ENCODE peak calls at places on chromosomes 6 and 20, in five cellular contexts. One of them, this sample, is unnamed.

GRCh38 chr6:147207351-147207750 is 3.1 kb downstream of the STXBP5 start:
- DNase-seq in K562: peak; percentile 69
- DNase-seq in WTC11: no peak
- DNase-seq in A549: no peak
- DNase-seq in HepG2: no peak
- DNase-seq in this sample: no peak

GRCh38 chr20:14055127-14055742 is 59.9 kb downstream of the MACROD2 start:
- DNase-seq in K562: peak; percentile 59
- DNase-seq in WTC11: no peak
- DNase-seq in A549: peak; percentile 20
- DNase-seq in HepG2: peak; percentile 77
- DNase-seq in this sample: no peak

GRCh38 chr20:62899633-62900051 is 26.7 kb downstream of the DIDO1 start:
- DNase-seq in K562: no peak
- DNase-seq in WTC11: no peak
- DNase-seq in A549: no peak
- DNase-seq in HepG2: peak; percentile 66
- DNase-seq in this sample: no peak

GRCh38 chr6:161271343-161272019 is 2.4 kb downstream of the AGPAT4 start:
- DNase-seq in K562: peak; percentile 40
- DNase-seq in WTC11: no peak
- DNase-seq in A549: no peak
- DNase-seq in HepG2: no peak
- DNase-seq in this sample: no peak

GRCh38 chr6:20416567-20417345 is 15.1 kb downstream of the E2F3 start:
- DNase-seq in K562: peak; percentile 57
- DNase-seq in WTC11: no peak
- DNase-seq in A549: no peak
- DNase-seq in HepG2: no peak
- DNase-seq in this sample: no peak

GRCh38 chr6:109678240-109678639 is 12.8 kb downstream of the AK9 start:
- DNase-seq in K562: no peak
- DNase-seq in WTC11: no peak
- DNase-seq in A549: no peak
- DNase-seq in HepG2: no peak
- DNase-seq in this sample: no peak

GRCh38 chr6:78594667-78595051 is 272.7 kb upstream of the IRAK1BP1 start:
- DNase-seq in K562: no peak
- DNase-seq in WTC11: no peak
- DNase-seq in A549: no peak
- DNase-seq in HepG2: no peak
- DNase-seq in this sample: no peak

GRCh38 chr20:61451953-61452352 is 199.9 kb downstream of the CDH4 start:
- DNase-seq in K562: no peak
- DNase-seq in WTC11: no peak
- DNase-seq in A549: no peak
- DNase-seq in HepG2: no peak
- DNase-seq in this sample: no peak

GRCh38 chr6:104229057-104229456 is 630.7 kb downstream of the HACE1 start:
- DNase-seq in K562: no peak
- DNase-seq in WTC11: no peak
- DNase-seq in A549: no peak
- DNase-seq in HepG2: no peak
- DNase-seq in this sample: no peak

GRCh38 chr20:45592574-45593189 is 13.6 kb upstream of the WFDC8 start:
- DNase-seq in K562: peak; percentile 71
- DNase-seq in WTC11: no peak
- DNase-seq in A549: peak; percentile 25
- DNase-seq in HepG2: peak; percentile 88
- DNase-seq in this sample: no peak

GRCh38 chr6:121592955-121593665 is 157.7 kb downstream of the GJA1 start:
- DNase-seq in K562: no peak
- DNase-seq in WTC11: no peak
- DNase-seq in A549: no peak
- DNase-seq in HepG2: no peak
- DNase-seq in this sample: no peak

GRCh38 chr20:61964675-61965605 is 100.7 kb downstream of the TAF4 start:
- DNase-seq in K562: no peak
- DNase-seq in WTC11: no peak
- DNase-seq in A549: no peak
- DNase-seq in HepG2: no peak
- DNase-seq in this sample: no peak

GRCh38 chr6:57116776-57117175 is 26.8 kb downstream of the ZNF451 start:
- DNase-seq in K562: peak; percentile 32
- DNase-seq in WTC11: no peak
- DNase-seq in A549: no peak
- DNase-seq in HepG2: no peak
- DNase-seq in this sample: no peak

GRCh38 chr20:12722096-12722495 is 286.7 kb upstream of the SPTLC3 start:
- DNase-seq in K562: no peak
- DNase-seq in WTC11: no peak
- DNase-seq in A549: no peak
- DNase-seq in HepG2: no peak
- DNase-seq in this sample: no peak

GRCh38 chr20:1929460-1929859 is 34.3 kb downstream of the SIRPA start:
- DNase-seq in K562: no peak
- DNase-seq in WTC11: no peak
- DNase-seq in A549: no peak
- DNase-seq in HepG2: no peak
- DNase-seq in this sample: no peak

GRCh38 chr6:89035252-89036106 is 45.1 kb upstream of the PNRC1 start:
- DNase-seq in K562: peak; percentile 70
- DNase-seq in WTC11: no peak
- DNase-seq in A549: peak; percentile 51
- DNase-seq in HepG2: peak; percentile 73
- DNase-seq in this sample: no peak

GRCh38 chr20:17806739-17807441 is 107.1 kb downstream of the BANF2 start:
- DNase-seq in K562: peak; percentile 20
- DNase-seq in WTC11: peak; percentile 62
- DNase-seq in A549: no peak
- DNase-seq in HepG2: no peak
- DNase-seq in this sample: no peak

GRCh38 chr6:53793318-53793975 is 1.4 kb upstream of the LRRC1 start:
- DNase-seq in K562: no peak
- DNase-seq in WTC11: peak; percentile 38
- DNase-seq in A549: peak; percentile 53
- DNase-seq in HepG2: peak; percentile 96
- DNase-seq in this sample: no peak

GRCh38 chr6:70998148-70998547 is 41.3 kb upstream of the B3GAT2 start:
- DNase-seq in K562: no peak
- DNase-seq in WTC11: no peak
- DNase-seq in A549: no peak
- DNase-seq in HepG2: no peak
- DNase-seq in this sample: no peak

GRCh38 chr6:35050291-35050987 is 90.7 kb downstream of the TCP11 start:
- DNase-seq in K562: no peak
- DNase-seq in WTC11: no peak
- DNase-seq in A549: no peak
- DNase-seq in HepG2: no peak
- DNase-seq in this sample: no peak

GRCh38 chr20:54345301-54345724 is 130.1 kb upstream of the DOK5 start:
- DNase-seq in K562: no peak
- DNase-seq in WTC11: no peak
- DNase-seq in A549: peak; percentile 24
- DNase-seq in HepG2: no peak
- DNase-seq in this sample: peak; percentile 33

GRCh38 chr20:17673082-17673481 is 9.0 kb downstream of the RRBP1 start:
- DNase-seq in K562: no peak
- DNase-seq in WTC11: no peak
- DNase-seq in A549: no peak
- DNase-seq in HepG2: no peak
- DNase-seq in this sample: no peak

GRCh38 chr6:154086510-154086909 is 47.5 kb downstream of the OPRM1 start:
- DNase-seq in K562: no peak
- DNase-seq in WTC11: no peak
- DNase-seq in A549: no peak
- DNase-seq in HepG2: no peak
- DNase-seq in this sample: no peak

GRCh38 chr20:48703107-48703506 is 124.7 kb downstream of the PREX1 start:
- DNase-seq in K562: no peak
- DNase-seq in WTC11: no peak
- DNase-seq in A549: no peak
- DNase-seq in HepG2: no peak
- DNase-seq in this sample: no peak

GRCh38 chr20:2755451-2756055 is 44.9 kb downstream of the CPXM1 start:
- DNase-seq in K562: no peak
- DNase-seq in WTC11: no peak
- DNase-seq in A549: no peak
- DNase-seq in HepG2: no peak
- DNase-seq in this sample: no peak

GRCh38 chr20:15919118-15919517 is 654.1 kb downstream of the KIF16B start:
- DNase-seq in K562: no peak
- DNase-seq in WTC11: no peak
- DNase-seq in A549: no peak
- DNase-seq in HepG2: no peak
- DNase-seq in this sample: no peak

GRCh38 chr20:58640446-58640845 is 10.6 kb upstream of the STX16 start:
- DNase-seq in K562: peak; percentile 52
- DNase-seq in WTC11: no peak
- DNase-seq in A549: no peak
- DNase-seq in HepG2: no peak
- DNase-seq in this sample: no peak

GRCh38 chr6:87747646-87748045 is 45.6 kb upstream of the AKIRIN2 start:
- DNase-seq in K562: no peak
- DNase-seq in WTC11: no peak
- DNase-seq in A549: no peak
- DNase-seq in HepG2: no peak
- DNase-seq in this sample: no peak
- TF ChIP-seq ESRRA in K562: no peak
- TF ChIP-seq ESRRA in WTC11: no peak
- TF ChIP-seq ESRRA in A549: no peak
- TF ChIP-seq ESRRA in HepG2: no peak
- TF ChIP-seq ESRRA in this sample: no peak

GRCh38 chr6:32194388-32194787 is 1.9 kb upstream of the GPSM3 start:
- DNase-seq in K562: peak; percentile 18
- DNase-seq in WTC11: no peak
- DNase-seq in A549: no peak
- DNase-seq in HepG2: no peak
- DNase-seq in this sample: no peak

GRCh38 chr6:32191696-32192607 is 491 bp downstream of the GPSM3 start:
- DNase-seq in K562: no peak
- DNase-seq in WTC11: no peak
- DNase-seq in A549: no peak
- DNase-seq in HepG2: no peak
- DNase-seq in this sample: no peak

GRCh38 chr6:32190946-32191677 is 1.1 kb upstream of the PBX2 start:
- DNase-seq in K562: peak; percentile 28
- DNase-seq in WTC11: no peak
- DNase-seq in A549: no peak
- DNase-seq in HepG2: no peak
- DNase-seq in this sample: no peak

GRCh38 chr6:32190054-32190945 is at the start of gene PBX2:
- DNase-seq in K562: peak; percentile 98
- DNase-seq in WTC11: peak; percentile 68
- DNase-seq in A549: peak; percentile 53
- DNase-seq in HepG2: peak; percentile 87
- DNase-seq in this sample: peak; percentile 91

DNA sequence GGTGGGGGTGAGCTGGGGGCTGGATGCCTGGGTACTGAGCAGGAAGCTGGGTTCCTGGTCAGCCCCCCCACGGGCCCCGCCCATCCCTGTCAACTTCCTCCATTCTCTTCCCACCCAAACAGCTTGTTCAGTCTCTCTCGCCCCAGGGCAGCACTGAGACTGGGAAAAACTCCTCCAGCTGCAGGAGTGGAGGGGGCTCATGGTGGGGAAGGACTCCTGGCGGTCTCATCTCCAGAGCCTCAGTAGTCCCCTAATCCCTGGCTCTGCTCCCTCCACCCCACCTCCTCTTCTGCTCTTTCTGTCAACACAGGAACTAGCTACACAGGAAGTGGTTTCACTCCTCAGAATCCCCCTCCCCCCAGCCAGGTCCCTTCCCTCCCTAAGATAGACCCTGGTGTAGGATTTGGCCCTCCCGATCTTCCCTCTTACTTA is at the start of gene GPSM3:
- DNase-seq in K562: peak; percentile 85
- DNase-seq in WTC11: peak; percentile 46
- DNase-seq in A549: no peak
- DNase-seq in HepG2: no peak
- DNase-seq in this sample: peak; percentile 59
- TF ChIP-seq ESRRA in K562: peak; percentile 21
- TF ChIP-seq ESRRA in WTC11: no peak
- TF ChIP-seq ESRRA in A549: no peak
- TF ChIP-seq ESRRA in HepG2: no peak
- TF ChIP-seq ESRRA in this sample: no peak

GRCh38 chr6:158630944-158631616 is 13.5 kb downstream of the DYNLT1 start:
- DNase-seq in K562: no peak
- DNase-seq in WTC11: no peak
- DNase-seq in A549: no peak
- DNase-seq in HepG2: no peak
- DNase-seq in this sample: no peak
- TF ChIP-seq ESRRA in K562: no peak
- TF ChIP-seq ESRRA in WTC11: no peak
- TF ChIP-seq ESRRA in A549: no peak
- TF ChIP-seq ESRRA in HepG2: no peak
- TF ChIP-seq ESRRA in this sample: no peak

DNA sequence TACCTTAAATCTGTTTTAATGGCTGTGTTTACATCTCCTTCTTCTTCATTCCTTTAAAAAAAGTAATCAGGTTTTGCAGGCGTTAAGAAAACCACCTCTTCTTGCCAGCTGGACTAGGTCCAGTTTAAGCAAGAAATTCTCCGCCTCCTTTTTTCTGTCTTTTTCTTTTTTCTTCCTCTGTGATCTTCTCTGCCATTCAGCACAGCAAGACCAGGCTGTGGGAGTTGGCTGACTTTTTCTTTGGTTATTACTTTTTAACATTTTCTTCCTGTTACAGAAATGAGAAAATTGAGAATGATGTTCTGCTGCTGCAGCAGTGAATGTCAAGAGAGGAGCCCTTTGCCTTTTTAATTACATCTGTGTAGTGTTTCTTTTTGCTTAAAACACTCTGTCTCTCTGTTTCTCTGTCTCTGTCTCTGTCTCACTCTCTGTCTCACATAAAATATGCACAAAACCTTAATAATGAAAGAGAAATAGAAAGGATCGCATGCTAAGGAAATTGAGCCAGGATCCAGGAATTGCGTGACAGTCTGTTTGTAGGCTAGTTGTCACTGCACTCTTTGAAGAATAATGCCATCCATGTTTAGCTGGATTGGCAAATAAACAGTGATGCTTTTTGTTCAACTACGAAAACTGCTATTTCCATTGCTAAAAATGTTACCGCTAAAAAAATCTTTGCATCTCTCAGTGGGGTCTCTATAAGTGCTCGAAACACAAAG is 103.1 kb upstream of the SUPT3H start:
- DNase-seq in K562: no peak
- DNase-seq in WTC11: no peak
- DNase-seq in A549: no peak
- DNase-seq in HepG2: no peak
- DNase-seq in this sample: no peak
- TF ChIP-seq ESRRA in K562: no peak
- TF ChIP-seq ESRRA in WTC11: no peak
- TF ChIP-seq ESRRA in A549: no peak
- TF ChIP-seq ESRRA in HepG2: no peak
- TF ChIP-seq ESRRA in this sample: no peak